ENCODE peak calls at places on chromosomes 3 and 15, in eight cellular contexts. One of them, this sample, is unnamed.

GRCh38 chr3:18062289-18063025 is 320.0 kb upstream of the TBC1D5 start:
- DNase-seq in HCEC 1CT: peak
- DNase-seq in WTC11: no peak
- DNase-seq in sigmoid colon: no peak
- DNase-seq in stimulated activated CD8-positive, alpha-beta memory T cell treated with anti-CD3 and anti-CD28 coated beads, Interleukin-7, amount 100 ng/mL, for 1 hour: no peak
- DNase-seq in esophagus squamous epithelium: no peak
- DNase-seq in amniotic stem cell: no peak
- DNase-seq in retinal pigment epithelial cell: no peak
- DNase-seq in this sample: no peak

GRCh38 chr3:12380408-12380795 is 91.5 kb downstream of the PPARG start:
- DNase-seq in HCEC 1CT: no peak
- DNase-seq in WTC11: no peak
- DNase-seq in sigmoid colon: no peak
- DNase-seq in stimulated activated CD8-positive, alpha-beta memory T cell treated with anti-CD3 and anti-CD28 coated beads, Interleukin-7, amount 100 ng/mL, for 1 hour: no peak
- DNase-seq in esophagus squamous epithelium: no peak
- DNase-seq in amniotic stem cell: no peak
- DNase-seq in retinal pigment epithelial cell: no peak
- DNase-seq in this sample: no peak

GRCh38 chr3:39748002-39748401 is 61.4 kb upstream of the MYRIP start:
- DNase-seq in HCEC 1CT: no peak
- DNase-seq in WTC11: no peak
- DNase-seq in sigmoid colon: no peak
- DNase-seq in stimulated activated CD8-positive, alpha-beta memory T cell treated with anti-CD3 and anti-CD28 coated beads, Interleukin-7, amount 100 ng/mL, for 1 hour: no peak
- DNase-seq in esophagus squamous epithelium: no peak
- DNase-seq in amniotic stem cell: no peak
- DNase-seq in retinal pigment epithelial cell: no peak
- DNase-seq in this sample: no peak

GRCh38 chr3:143327388-143327787 is 207.8 kb downstream of the CHST2 start:
- DNase-seq in HCEC 1CT: peak
- DNase-seq in WTC11: no peak
- DNase-seq in sigmoid colon: no peak
- DNase-seq in stimulated activated CD8-positive, alpha-beta memory T cell treated with anti-CD3 and anti-CD28 coated beads, Interleukin-7, amount 100 ng/mL, for 1 hour: no peak
- DNase-seq in esophagus squamous epithelium: no peak
- DNase-seq in amniotic stem cell: no peak
- DNase-seq in retinal pigment epithelial cell: no peak
- DNase-seq in this sample: no peak

GRCh38 chr15:62209322-62209721 is 44.2 kb upstream of the C2CD4B start:
- DNase-seq in HCEC 1CT: no peak
- DNase-seq in WTC11: no peak
- DNase-seq in sigmoid colon: no peak
- DNase-seq in stimulated activated CD8-positive, alpha-beta memory T cell treated with anti-CD3 and anti-CD28 coated beads, Interleukin-7, amount 100 ng/mL, for 1 hour: no peak
- DNase-seq in esophagus squamous epithelium: no peak
- DNase-seq in amniotic stem cell: no peak
- DNase-seq in retinal pigment epithelial cell: no peak
- DNase-seq in this sample: no peak

GRCh38 chr3:107979538-107979937 is 111.3 kb downstream of the CD47 start:
- DNase-seq in HCEC 1CT: no peak
- DNase-seq in WTC11: no peak
- DNase-seq in sigmoid colon: no peak
- DNase-seq in stimulated activated CD8-positive, alpha-beta memory T cell treated with anti-CD3 and anti-CD28 coated beads, Interleukin-7, amount 100 ng/mL, for 1 hour: no peak
- DNase-seq in esophagus squamous epithelium: no peak
- DNase-seq in amniotic stem cell: no peak
- DNase-seq in retinal pigment epithelial cell: no peak
- DNase-seq in this sample: no peak

GRCh38 chr3:142019794-142020320 is 129.5 kb downstream of the TFDP2 start:
- DNase-seq in HCEC 1CT: no peak
- DNase-seq in WTC11: no peak
- DNase-seq in sigmoid colon: no peak
- DNase-seq in stimulated activated CD8-positive, alpha-beta memory T cell treated with anti-CD3 and anti-CD28 coated beads, Interleukin-7, amount 100 ng/mL, for 1 hour: no peak
- DNase-seq in esophagus squamous epithelium: no peak
- DNase-seq in amniotic stem cell: no peak
- DNase-seq in retinal pigment epithelial cell: no peak
- DNase-seq in this sample: no peak

GRCh38 chr3:127676456-127676855 is 3.7 kb downstream of the ABTB1 start:
- DNase-seq in HCEC 1CT: no peak
- DNase-seq in WTC11: peak
- DNase-seq in sigmoid colon: peak
- DNase-seq in stimulated activated CD8-positive, alpha-beta memory T cell treated with anti-CD3 and anti-CD28 coated beads, Interleukin-7, amount 100 ng/mL, for 1 hour: no peak
- DNase-seq in esophagus squamous epithelium: no peak
- DNase-seq in amniotic stem cell: no peak
- DNase-seq in retinal pigment epithelial cell: no peak
- DNase-seq in this sample: peak

GRCh38 chr15:87207945-87208580 is 1048.5 kb downstream of the NTRK3 start:
- DNase-seq in HCEC 1CT: no peak
- DNase-seq in WTC11: no peak
- DNase-seq in sigmoid colon: no peak
- DNase-seq in stimulated activated CD8-positive, alpha-beta memory T cell treated with anti-CD3 and anti-CD28 coated beads, Interleukin-7, amount 100 ng/mL, for 1 hour: no peak
- DNase-seq in esophagus squamous epithelium: no peak
- DNase-seq in amniotic stem cell: no peak
- DNase-seq in retinal pigment epithelial cell: peak
- DNase-seq in this sample: no peak

GRCh38 chr3:141262306-141262705 is 30.7 kb downstream of the PXYLP1 start:
- DNase-seq in HCEC 1CT: peak
- DNase-seq in WTC11: no peak
- DNase-seq in sigmoid colon: no peak
- DNase-seq in stimulated activated CD8-positive, alpha-beta memory T cell treated with anti-CD3 and anti-CD28 coated beads, Interleukin-7, amount 100 ng/mL, for 1 hour: no peak
- DNase-seq in esophagus squamous epithelium: no peak
- DNase-seq in amniotic stem cell: no peak
- DNase-seq in retinal pigment epithelial cell: no peak
- DNase-seq in this sample: no peak

GRCh38 chr3:195078891-195079440 is 192.0 kb downstream of the XXYLT1 start:
- DNase-seq in HCEC 1CT: no peak
- DNase-seq in WTC11: no peak
- DNase-seq in sigmoid colon: no peak
- DNase-seq in stimulated activated CD8-positive, alpha-beta memory T cell treated with anti-CD3 and anti-CD28 coated beads, Interleukin-7, amount 100 ng/mL, for 1 hour: no peak
- DNase-seq in esophagus squamous epithelium: no peak
- DNase-seq in amniotic stem cell: no peak
- DNase-seq in retinal pigment epithelial cell: no peak
- DNase-seq in this sample: no peak

GRCh38 chr3:145849115-145849514 is 311.9 kb downstream of the PLOD2 start:
- DNase-seq in HCEC 1CT: no peak
- DNase-seq in WTC11: no peak
- DNase-seq in sigmoid colon: no peak
- DNase-seq in stimulated activated CD8-positive, alpha-beta memory T cell treated with anti-CD3 and anti-CD28 coated beads, Interleukin-7, amount 100 ng/mL, for 1 hour: no peak
- DNase-seq in esophagus squamous epithelium: no peak
- DNase-seq in amniotic stem cell: no peak
- DNase-seq in retinal pigment epithelial cell: no peak
- DNase-seq in this sample: no peak

GRCh38 chr3:127158614-127159221 is 34.2 kb upstream of the PRR23E start:
- DNase-seq in HCEC 1CT: no peak
- DNase-seq in WTC11: peak
- DNase-seq in sigmoid colon: no peak
- DNase-seq in stimulated activated CD8-positive, alpha-beta memory T cell treated with anti-CD3 and anti-CD28 coated beads, Interleukin-7, amount 100 ng/mL, for 1 hour: no peak
- DNase-seq in esophagus squamous epithelium: no peak
- DNase-seq in amniotic stem cell: no peak
- DNase-seq in retinal pigment epithelial cell: no peak
- DNase-seq in this sample: no peak

GRCh38 chr3:190585771-190586630 is 72.1 kb downstream of the IL1RAP start:
- DNase-seq in HCEC 1CT: peak
- DNase-seq in WTC11: no peak
- DNase-seq in sigmoid colon: no peak
- DNase-seq in stimulated activated CD8-positive, alpha-beta memory T cell treated with anti-CD3 and anti-CD28 coated beads, Interleukin-7, amount 100 ng/mL, for 1 hour: no peak
- DNase-seq in esophagus squamous epithelium: no peak
- DNase-seq in amniotic stem cell: peak
- DNase-seq in retinal pigment epithelial cell: peak
- DNase-seq in this sample: no peak

GRCh38 chr3:152683521-152683999 is 151.4 kb upstream of the P2RY1 start:
- DNase-seq in HCEC 1CT: no peak
- DNase-seq in WTC11: no peak
- DNase-seq in sigmoid colon: no peak
- DNase-seq in stimulated activated CD8-positive, alpha-beta memory T cell treated with anti-CD3 and anti-CD28 coated beads, Interleukin-7, amount 100 ng/mL, for 1 hour: no peak
- DNase-seq in esophagus squamous epithelium: no peak
- DNase-seq in amniotic stem cell: no peak
- DNase-seq in retinal pigment epithelial cell: no peak
- DNase-seq in this sample: no peak

GRCh38 chr3:37571269-37571668 is 290.4 kb upstream of the CTDSPL start:
- DNase-seq in HCEC 1CT: no peak
- DNase-seq in WTC11: no peak
- DNase-seq in sigmoid colon: no peak
- DNase-seq in stimulated activated CD8-positive, alpha-beta memory T cell treated with anti-CD3 and anti-CD28 coated beads, Interleukin-7, amount 100 ng/mL, for 1 hour: no peak
- DNase-seq in esophagus squamous epithelium: no peak
- DNase-seq in amniotic stem cell: no peak
- DNase-seq in retinal pigment epithelial cell: no peak
- DNase-seq in this sample: no peak

GRCh38 chr15:39834256-39834655 is 51.6 kb upstream of the FSIP1 start:
- DNase-seq in HCEC 1CT: peak
- DNase-seq in WTC11: no peak
- DNase-seq in sigmoid colon: no peak
- DNase-seq in stimulated activated CD8-positive, alpha-beta memory T cell treated with anti-CD3 and anti-CD28 coated beads, Interleukin-7, amount 100 ng/mL, for 1 hour: no peak
- DNase-seq in esophagus squamous epithelium: no peak
- DNase-seq in amniotic stem cell: no peak
- DNase-seq in retinal pigment epithelial cell: no peak
- DNase-seq in this sample: no peak

GRCh38 chr15:70100495-70101331 is 3.0 kb upstream of the TLE3 start:
- DNase-seq in HCEC 1CT: peak
- DNase-seq in WTC11: peak
- DNase-seq in sigmoid colon: peak
- DNase-seq in stimulated activated CD8-positive, alpha-beta memory T cell treated with anti-CD3 and anti-CD28 coated beads, Interleukin-7, amount 100 ng/mL, for 1 hour: no peak
- DNase-seq in esophagus squamous epithelium: no peak
- DNase-seq in amniotic stem cell: no peak
- DNase-seq in retinal pigment epithelial cell: peak
- DNase-seq in this sample: peak

GRCh38 chr15:79943820-79944219 is 27.2 kb downstream of the BCL2A1 start:
- DNase-seq in HCEC 1CT: peak
- DNase-seq in WTC11: no peak
- DNase-seq in sigmoid colon: no peak
- DNase-seq in stimulated activated CD8-positive, alpha-beta memory T cell treated with anti-CD3 and anti-CD28 coated beads, Interleukin-7, amount 100 ng/mL, for 1 hour: no peak
- DNase-seq in esophagus squamous epithelium: no peak
- DNase-seq in amniotic stem cell: no peak
- DNase-seq in retinal pigment epithelial cell: no peak
- DNase-seq in this sample: no peak

GRCh38 chr3:125163739-125164601 is 48.6 kb downstream of the SLC12A8 start:
- DNase-seq in HCEC 1CT: peak
- DNase-seq in WTC11: peak
- DNase-seq in sigmoid colon: no peak
- DNase-seq in stimulated activated CD8-positive, alpha-beta memory T cell treated with anti-CD3 and anti-CD28 coated beads, Interleukin-7, amount 100 ng/mL, for 1 hour: no peak
- DNase-seq in esophagus squamous epithelium: no peak
- DNase-seq in amniotic stem cell: no peak
- DNase-seq in retinal pigment epithelial cell: no peak
- DNase-seq in this sample: no peak

GRCh38 chr3:43768594-43768993 is 77.9 kb downstream of the ABHD5 start:
- DNase-seq in HCEC 1CT: peak
- DNase-seq in WTC11: no peak
- DNase-seq in sigmoid colon: peak
- DNase-seq in stimulated activated CD8-positive, alpha-beta memory T cell treated with anti-CD3 and anti-CD28 coated beads, Interleukin-7, amount 100 ng/mL, for 1 hour: no peak
- DNase-seq in esophagus squamous epithelium: no peak
- DNase-seq in amniotic stem cell: no peak
- DNase-seq in retinal pigment epithelial cell: no peak
- DNase-seq in this sample: peak

GRCh38 chr3:112813723-112814171 is 32.9 kb downstream of the CD200R1L start:
- DNase-seq in HCEC 1CT: peak
- DNase-seq in WTC11: no peak
- DNase-seq in sigmoid colon: no peak
- DNase-seq in stimulated activated CD8-positive, alpha-beta memory T cell treated with anti-CD3 and anti-CD28 coated beads, Interleukin-7, amount 100 ng/mL, for 1 hour: no peak
- DNase-seq in esophagus squamous epithelium: no peak
- DNase-seq in amniotic stem cell: no peak
- DNase-seq in retinal pigment epithelial cell: no peak
- DNase-seq in this sample: no peak

GRCh38 chr15:34114215-34114614 is 12.3 kb downstream of the PGBD4 start:
- DNase-seq in HCEC 1CT: no peak
- DNase-seq in WTC11: no peak
- DNase-seq in sigmoid colon: no peak
- DNase-seq in stimulated activated CD8-positive, alpha-beta memory T cell treated with anti-CD3 and anti-CD28 coated beads, Interleukin-7, amount 100 ng/mL, for 1 hour: no peak
- DNase-seq in esophagus squamous epithelium: no peak
- DNase-seq in amniotic stem cell: no peak
- DNase-seq in retinal pigment epithelial cell: no peak
- DNase-seq in this sample: no peak

GRCh38 chr3:46354984-46355383 is 1.1 kb downstream of the CCR2 start:
- DNase-seq in HCEC 1CT: no peak
- DNase-seq in WTC11: no peak
- DNase-seq in sigmoid colon: no peak
- DNase-seq in stimulated activated CD8-positive, alpha-beta memory T cell treated with anti-CD3 and anti-CD28 coated beads, Interleukin-7, amount 100 ng/mL, for 1 hour: no peak
- DNase-seq in esophagus squamous epithelium: no peak
- DNase-seq in amniotic stem cell: no peak
- DNase-seq in retinal pigment epithelial cell: no peak
- DNase-seq in this sample: no peak

GRCh38 chr15:89802231-89802928 is 12.3 kb downstream of the ANPEP start:
- DNase-seq in HCEC 1CT: no peak
- DNase-seq in WTC11: no peak
- DNase-seq in sigmoid colon: no peak
- DNase-seq in stimulated activated CD8-positive, alpha-beta memory T cell treated with anti-CD3 and anti-CD28 coated beads, Interleukin-7, amount 100 ng/mL, for 1 hour: no peak
- DNase-seq in esophagus squamous epithelium: no peak
- DNase-seq in amniotic stem cell: no peak
- DNase-seq in retinal pigment epithelial cell: no peak
- DNase-seq in this sample: no peak

GRCh38 chr15:69876556-69876955 is 221.2 kb downstream of the TLE3 start:
- DNase-seq in HCEC 1CT: no peak
- DNase-seq in WTC11: no peak
- DNase-seq in sigmoid colon: no peak
- DNase-seq in stimulated activated CD8-positive, alpha-beta memory T cell treated with anti-CD3 and anti-CD28 coated beads, Interleukin-7, amount 100 ng/mL, for 1 hour: no peak
- DNase-seq in esophagus squamous epithelium: no peak
- DNase-seq in amniotic stem cell: no peak
- DNase-seq in retinal pigment epithelial cell: no peak
- DNase-seq in this sample: no peak

GRCh38 chr3:122343654-122344053 is 18.6 kb downstream of the CSTA start:
- DNase-seq in HCEC 1CT: peak
- DNase-seq in WTC11: no peak
- DNase-seq in sigmoid colon: no peak
- DNase-seq in stimulated activated CD8-positive, alpha-beta memory T cell treated with anti-CD3 and anti-CD28 coated beads, Interleukin-7, amount 100 ng/mL, for 1 hour: no peak
- DNase-seq in esophagus squamous epithelium: no peak
- DNase-seq in amniotic stem cell: no peak
- DNase-seq in retinal pigment epithelial cell: no peak
- DNase-seq in this sample: no peak

GRCh38 chr3:99648091-99648490 is 9.7 kb downstream of the COL8A1 start:
- DNase-seq in HCEC 1CT: peak
- DNase-seq in WTC11: no peak
- DNase-seq in sigmoid colon: no peak
- DNase-seq in stimulated activated CD8-positive, alpha-beta memory T cell treated with anti-CD3 and anti-CD28 coated beads, Interleukin-7, amount 100 ng/mL, for 1 hour: no peak
- DNase-seq in esophagus squamous epithelium: no peak
- DNase-seq in amniotic stem cell: no peak
- DNase-seq in retinal pigment epithelial cell: no peak
- DNase-seq in this sample: no peak

GRCh38 chr3:88812576-88812975 is 294.8 kb upstream of the EPHA3 start:
- DNase-seq in HCEC 1CT: no peak
- DNase-seq in WTC11: no peak
- DNase-seq in sigmoid colon: no peak
- DNase-seq in stimulated activated CD8-positive, alpha-beta memory T cell treated with anti-CD3 and anti-CD28 coated beads, Interleukin-7, amount 100 ng/mL, for 1 hour: no peak
- DNase-seq in esophagus squamous epithelium: no peak
- DNase-seq in amniotic stem cell: no peak
- DNase-seq in retinal pigment epithelial cell: no peak
- DNase-seq in this sample: no peak

GRCh38 chr3:99118381-99118780 is 216.9 kb upstream of the DCBLD2 start:
- DNase-seq in HCEC 1CT: peak
- DNase-seq in WTC11: no peak
- DNase-seq in sigmoid colon: no peak
- DNase-seq in stimulated activated CD8-positive, alpha-beta memory T cell treated with anti-CD3 and anti-CD28 coated beads, Interleukin-7, amount 100 ng/mL, for 1 hour: no peak
- DNase-seq in esophagus squamous epithelium: no peak
- DNase-seq in amniotic stem cell: no peak
- DNase-seq in retinal pigment epithelial cell: no peak
- DNase-seq in this sample: no peak

GRCh38 chr15:73620078-73620477 is 13.1 kb downstream of the NPTN start:
- DNase-seq in HCEC 1CT: no peak
- DNase-seq in WTC11: no peak
- DNase-seq in sigmoid colon: no peak
- DNase-seq in stimulated activated CD8-positive, alpha-beta memory T cell treated with anti-CD3 and anti-CD28 coated beads, Interleukin-7, amount 100 ng/mL, for 1 hour: no peak
- DNase-seq in esophagus squamous epithelium: no peak
- DNase-seq in amniotic stem cell: no peak
- DNase-seq in retinal pigment epithelial cell: no peak
- DNase-seq in this sample: no peak

GRCh38 chr15:74540135-74540760 is 772 bp upstream of the ARID3B start:
- DNase-seq in HCEC 1CT: peak
- DNase-seq in WTC11: no peak
- DNase-seq in sigmoid colon: no peak
- DNase-seq in stimulated activated CD8-positive, alpha-beta memory T cell treated with anti-CD3 and anti-CD28 coated beads, Interleukin-7, amount 100 ng/mL, for 1 hour: no peak
- DNase-seq in esophagus squamous epithelium: no peak
- DNase-seq in amniotic stem cell: no peak
- DNase-seq in retinal pigment epithelial cell: no peak
- DNase-seq in this sample: no peak

GRCh38 chr3:2099028-2099671 is 484 bp downstream of the CNTN4 start:
- DNase-seq in HCEC 1CT: no peak
- DNase-seq in WTC11: no peak
- DNase-seq in sigmoid colon: no peak
- DNase-seq in stimulated activated CD8-positive, alpha-beta memory T cell treated with anti-CD3 and anti-CD28 coated beads, Interleukin-7, amount 100 ng/mL, for 1 hour: no peak
- DNase-seq in esophagus squamous epithelium: no peak
- DNase-seq in amniotic stem cell: no peak
- DNase-seq in retinal pigment epithelial cell: no peak
- DNase-seq in this sample: no peak

This sample was measured in sciatic nerve.